ENCODE peak calls at places on chromosomes 6 and 20, in five cellular contexts. G, X, T, B and D are unnamed samples.
A peak's percentile ranks its signal among the peaks of the same experiment; 100 is the strongest.

GRCh38 chr20:48624315-48625020 is 203.3 kb downstream of the PREX1 start:
- DNase-seq in G (no peak), X (peak; percentile 43), T (no peak), B (peak; percentile 38), D (no peak)

GRCh38 chr20:37243937-37244571 is 17.6 kb downstream of the GHRH start:
- DNase-seq in G (no peak), X (no peak), T (no peak), B (peak; percentile 79), D (no peak)

GRCh38 chr6:133741375-133741861 is 147.5 kb upstream of the TCF21 start:
- DNase-seq in G (no peak), X (no peak), T (no peak), B (no peak), D (no peak)

GRCh38 chr20:48333707-48334106 is 494.1 kb downstream of the PREX1 start:
- DNase-seq in G (no peak), X (no peak), T (no peak), B (no peak), D (no peak)

GRCh38 chr6:47440722-47441121 is 36.9 kb upstream of the CD2AP start:
- DNase-seq in G (no peak), X (no peak), T (no peak), B (no peak), D (no peak)

GRCh38 chr20:25308671-25309394 is 60.9 kb downstream of the PYGB start:
- DNase-seq in G (no peak), X (peak; percentile 49), T (no peak), B (no peak), D (peak; percentile 46)

GRCh38 chr6:148747145-148747492 is 289 bp downstream of the UST start:
- DNase-seq in G (no peak), X (peak; percentile 70), T (no peak), B (peak; percentile 76), D (no peak)

GRCh38 chr6:108200631-108201030 is 34.8 kb downstream of the NR2E1 start:
- DNase-seq in G (peak; percentile 52), X (no peak), T (peak; percentile 25), B (no peak), D (no peak)

GRCh38 chr20:61927826-61928541 is 137.7 kb downstream of the TAF4 start:
- DNase-seq in G (no peak), X (peak; percentile 34), T (no peak), B (peak; percentile 24), D (peak; percentile 35)

GRCh38 chr6:134123666-134124208 is 71.3 kb upstream of the SLC2A12 start:
- DNase-seq in G (peak; percentile 35), X (no peak), T (peak; percentile 65), B (no peak), D (no peak)

GRCh38 chr20:44738779-44739477 is 6.7 kb upstream of the KCNK15 start:
- DNase-seq in G (peak; percentile 97), X (no peak), T (no peak), B (peak; percentile 64), D (no peak)

GRCh38 chr20:11140359-11140758 is 466.6 kb upstream of the JAG1 start:
- DNase-seq in G (peak; percentile 63), X (no peak), T (no peak), B (no peak), D (no peak)

GRCh38 chr6:15246217-15247211 is 645 bp downstream of the JARID2 start:
- DNase-seq in G (no peak), X (no peak), T (no peak), B (no peak), D (no peak)

GRCh38 chr6:3795836-3796395 is 44.4 kb upstream of the PXDC1 start:
- DNase-seq in G (no peak), X (no peak), T (no peak), B (no peak), D (no peak)

GRCh38 chr20:17226410-17227198 is at the start of gene PCSK2:
- DNase-seq in G (no peak), X (peak; percentile 70), T (no peak), B (peak; percentile 52), D (no peak)

GRCh38 chr6:45420083-45420908 is 42.6 kb upstream of the SUPT3H start:
- DNase-seq in G (no peak), X (peak; percentile 47), T (no peak), B (no peak), D (no peak)

GRCh38 chr6:4844108-4844507 is 67.9 kb downstream of the CDYL start:
- DNase-seq in G (no peak), X (no peak), T (no peak), B (no peak), D (no peak)
- TF ChIP-seq CTCF in G (no peak), X (peak; percentile 13), T (peak; percentile 63), B (peak; percentile 4), D (peak; percentile 25)

GRCh38 chr6:123398072-123398471 is 238.7 kb downstream of the TRDN start:
- DNase-seq in G (no peak), X (peak; percentile 43), T (no peak), B (no peak), D (no peak)

GRCh38 chr6:123393333-123393732 is 243.4 kb downstream of the TRDN start:
- DNase-seq in G (no peak), X (no peak), T (no peak), B (no peak), D (no peak)
- TF ChIP-seq CTCF in G (peak; percentile 32), X (no peak), T (peak; percentile 65), B (peak; percentile 28), D (no peak)

GRCh38 chr6:163263196-163263595 is 151.3 kb upstream of the QKI start:
- DNase-seq in G (no peak), X (no peak), T (no peak), B (peak; percentile 76), D (no peak)

GRCh38 chr6:163264662-163265035 is 149.9 kb upstream of the QKI start:
- DNase-seq in G (no peak), X (no peak), T (no peak), B (no peak), D (no peak)

GRCh38 chr6:163262080-163262479 is 152.4 kb upstream of the QKI start:
- DNase-seq in G (no peak), X (no peak), T (no peak), B (no peak), D (no peak)

GRCh38 chr6:163261361-163261760 is 153.2 kb upstream of the QKI start:
- DNase-seq in G (no peak), X (no peak), T (no peak), B (no peak), D (no peak)

DNA sequence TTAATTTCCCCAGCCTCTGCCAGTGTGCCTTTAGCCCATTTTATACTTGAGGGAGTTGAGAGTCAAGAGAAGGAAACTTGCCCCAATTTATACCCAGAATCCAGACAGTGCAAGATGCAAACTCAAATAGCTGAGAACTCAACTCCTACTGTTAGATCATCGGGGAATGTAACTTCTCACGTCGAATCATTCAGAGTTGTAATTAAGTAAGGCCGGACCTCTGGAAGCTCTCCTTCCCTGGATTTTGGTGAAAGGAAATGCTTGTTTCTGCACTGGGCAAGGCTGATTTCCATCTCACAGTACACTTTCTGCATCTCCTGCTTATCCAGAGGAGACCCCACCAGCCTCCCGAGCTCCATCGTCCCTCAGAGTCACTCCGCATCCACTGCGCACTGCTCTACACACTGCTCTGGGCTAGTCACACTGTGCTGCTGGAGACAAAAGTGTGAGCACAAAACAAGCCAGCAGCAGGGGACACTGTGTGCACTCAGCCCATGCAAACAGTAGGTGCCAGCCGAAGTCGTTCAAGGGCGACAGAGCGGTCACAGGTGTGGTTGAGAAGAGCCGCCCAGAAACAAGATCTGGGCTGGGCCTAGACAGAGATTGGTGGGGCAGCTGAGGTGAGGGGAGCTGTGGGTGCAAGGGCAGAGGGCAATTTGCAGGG is 150.4 kb upstream of the QKI start:
- DNase-seq in G (no peak), X (no peak), T (no peak), B (peak; percentile 57), D (no peak)
- TF ChIP-seq CTCF in G (no peak), X (no peak), T (no peak), B (no peak), D (no peak)

GRCh38 chr20:672975-673604 is 2.5 kb downstream of the SCRT2 start:
- DNase-seq in G (no peak), X (no peak), T (no peak), B (no peak), D (no peak)
- TF ChIP-seq CTCF in G (no peak), X (peak; percentile 10), T (peak; percentile 67), B (no peak), D (peak; percentile 16)

GRCh38 chr20:475463-476357 is 13.4 kb upstream of the TBC1D20 start:
- DNase-seq in G (no peak), X (no peak), T (no peak), B (no peak), D (no peak)

GRCh38 chr20:478010-478948 is 15.9 kb upstream of the TBC1D20 start:
- DNase-seq in G (no peak), X (no peak), T (no peak), B (no peak), D (no peak)

GRCh38 chr20:472889-473292 is 10.6 kb upstream of the TBC1D20 start:
- DNase-seq in G (no peak), X (no peak), T (no peak), B (no peak), D (no peak)

GRCh38 chr20:472137-472846 is 10.0 kb upstream of the TBC1D20 start:
- DNase-seq in G (no peak), X (no peak), T (no peak), B (no peak), D (no peak)

GRCh38 chr20:474581-474980 is 12.2 kb upstream of the TBC1D20 start:
- DNase-seq in G (no peak), X (no peak), T (no peak), B (no peak), D (no peak)
- TF ChIP-seq CTCF in G (no peak), X (no peak), T (no peak), B (no peak), D (no peak)

GRCh38 chr6:17103715-17104114 is 1.9 kb downstream of the STMND1 start:
- DNase-seq in G (no peak), X (no peak), T (no peak), B (no peak), D (no peak)
- TF ChIP-seq CTCF in G (no peak), X (no peak), T (peak; percentile 67), B (no peak), D (no peak)

GRCh38 chr6:18504232-18504596 is 117.1 kb downstream of the RNF144B start:
- DNase-seq in G (no peak), X (no peak), T (no peak), B (no peak), D (no peak)

GRCh38 chr6:18507561-18507960 is 120.4 kb downstream of the RNF144B start:
- DNase-seq in G (no peak), X (no peak), T (no peak), B (no peak), D (no peak)

GRCh38 chr6:18509871-18510643 is 122.9 kb downstream of the RNF144B start:
- DNase-seq in G (no peak), X (no peak), T (no peak), B (no peak), D (no peak)

GRCh38 chr6:18506387-18507017 is 119.4 kb downstream of the RNF144B start:
- DNase-seq in G (no peak), X (no peak), T (no peak), B (no peak), D (no peak)

DNA sequence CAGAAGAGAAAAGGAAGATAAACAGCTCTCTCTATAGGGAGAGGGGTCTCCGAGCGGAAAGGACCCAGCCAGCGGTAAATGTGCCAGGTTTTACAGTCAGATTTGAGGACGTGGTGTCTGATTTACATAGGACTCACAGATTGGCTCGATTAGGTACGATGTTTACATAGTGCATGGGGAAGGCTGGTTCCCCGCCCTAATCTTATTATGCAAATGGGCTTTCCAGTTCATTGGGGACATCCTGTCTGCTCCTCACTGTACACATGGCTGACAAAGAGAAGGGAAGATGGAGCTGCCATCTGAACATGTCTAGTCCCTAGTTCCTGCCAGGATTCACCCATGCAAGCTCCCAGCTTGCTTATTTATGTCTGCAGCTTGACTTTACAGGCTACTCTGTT is 119.9 kb downstream of the RNF144B start:
- DNase-seq in G (no peak), X (no peak), T (no peak), B (no peak), D (no peak)
- TF ChIP-seq CTCF in G (no peak), X (no peak), T (no peak), B (no peak), D (no peak)